ENCODE peak calls at places on chromosomes 1 and 21, in nine cellular contexts. L is astrocyte of the cerebellum; M is activated CD8-positive, alpha-beta T cell treated with anti-CD3 and anti-CD28 coated beads for 36 hours; Y is mammary epithelial cell; H is MCF 10A; Z is upper lobe of right lung; J is heart right ventricle; N is cardiac fibroblast; D is RWPE1. K is an unnamed sample.

GRCh38 chr21:34320006-34320405 is 43.8 kb upstream of the KCNE2 start:
- DNase-seq in N (no peak), Y (no peak), D (no peak), M (no peak), L (peak), H (no peak), J (no peak), Z (no peak), K (no peak)

GRCh38 chr1:14108356-14109275 is 408.6 kb downstream of the PRDM2 start:
- DNase-seq in D (no peak), J (no peak), M (no peak), Z (no peak), L (no peak), N (peak), Y (peak), H (peak), K (no peak)

GRCh38 chr1:32372149-32372756 is 9.9 kb downstream of the TSSK3 start:
- DNase-seq in N (no peak), H (no peak), D (no peak), Y (no peak), J (no peak), L (no peak), M (peak), Z (peak), K (no peak)

GRCh38 chr21:33732038-33732437 is 89.7 kb downstream of the ITSN1 start:
- DNase-seq in D (no peak), M (no peak), L (no peak), Z (no peak), N (no peak), Y (no peak), J (no peak), H (no peak), K (no peak)

GRCh38 chr1:234659538-234659937 is 49.6 kb upstream of the IRF2BP2 start:
- DNase-seq in L (no peak), D (peak), M (no peak), Z (no peak), Y (peak), N (peak), J (no peak), H (peak), K (peak)

GRCh38 chr1:32771561-32772280 is 45.4 kb downstream of the YARS1 start:
- DNase-seq in Z (peak), L (no peak), M (no peak), H (no peak), Y (no peak), J (no peak), D (no peak), N (no peak), K (no peak)

GRCh38 chr1:238675241-238675640 is 711.1 kb upstream of the CHRM3 start:
- DNase-seq in J (no peak), L (no peak), H (no peak), Y (no peak), M (no peak), D (no peak), N (no peak), Z (no peak), K (no peak)

GRCh38 chr1:28553229-28553930 is 495 bp downstream of the TRNAU1AP start:
- DNase-seq in L (no peak), H (peak), Y (peak), Z (peak), N (peak), D (peak), M (peak), J (peak), K (peak)

GRCh38 chr1:228150021-228150457 is 309 bp downstream of the GJC2 start:
- DNase-seq in Y (no peak), L (no peak), Z (peak), H (no peak), D (no peak), M (no peak), N (no peak), J (peak), K (no peak)

GRCh38 chr1:154994269-154994977 is 1.0 kb downstream of the LENEP start:
- DNase-seq in J (no peak), H (no peak), Y (no peak), N (no peak), M (no peak), L (no peak), D (no peak), Z (peak), K (no peak)

GRCh38 chr1:94980909-94981252 is 54.0 kb upstream of the CNN3 start:
- DNase-seq in Z (no peak), L (no peak), H (no peak), M (no peak), J (no peak), Y (no peak), D (no peak), N (no peak), K (no peak)

GRCh38 chr1:23483327-23484252 is at the start of gene ASAP3:
- DNase-seq in Z (peak), L (peak), N (peak), H (peak), M (peak), J (peak), D (no peak), Y (peak), K (peak)

GRCh38 chr1:201359873-201360210 is 17.6 kb downstream of the TNNT2 start:
- DNase-seq in N (no peak), J (no peak), H (no peak), D (no peak), L (no peak), M (no peak), Z (peak), Y (no peak), K (no peak)

GRCh38 chr1:248686815-248687214 is 15.8 kb downstream of the OR14I1 start:
- DNase-seq in M (peak), L (no peak), J (no peak), H (peak), D (no peak), Y (no peak), Z (no peak), N (no peak), K (no peak)
- TF ChIP-seq CTCF in M (peak), L (no peak), J (no peak), H (peak), D (no peak), Y (no peak), Z (peak), N (no peak), K (no peak)

GRCh38 chr1:22452401-22452963 is 831 bp downstream of the ZBTB40 start:
- DNase-seq in J (no peak), D (peak), M (peak), Z (no peak), Y (peak), N (peak), H (peak), L (no peak), K (peak)
- TF ChIP-seq CTCF in J (no peak), D (no peak), M (no peak), Z (no peak), Y (no peak), N (no peak), H (no peak), L (no peak), K (no peak)

GRCh38 chr1:18200136-18200717 is 92.6 kb downstream of the IGSF21 start:
- DNase-seq in M (no peak), H (no peak), Y (no peak), L (no peak), D (no peak), J (no peak), N (no peak), Z (no peak), K (no peak)

GRCh38 chr1:18197299-18197698 is 89.7 kb downstream of the IGSF21 start:
- DNase-seq in D (no peak), H (no peak), L (no peak), Y (no peak), M (no peak), J (no peak), N (no peak), Z (no peak), K (no peak)

GRCh38 chr1:18199462-18199861 is 91.9 kb downstream of the IGSF21 start:
- DNase-seq in M (no peak), H (no peak), N (no peak), Y (no peak), Z (no peak), L (no peak), D (no peak), J (no peak), K (no peak)

GRCh38 chr1:18200918-18201317 is 93.3 kb downstream of the IGSF21 start:
- DNase-seq in M (no peak), D (no peak), J (no peak), Y (no peak), H (no peak), N (no peak), Z (no peak), L (no peak), K (no peak)

GRCh38 chr1:18198240-18198639 is 90.6 kb downstream of the IGSF21 start:
- DNase-seq in J (no peak), L (no peak), D (no peak), N (no peak), Z (no peak), M (no peak), Y (no peak), H (no peak), K (no peak)
- TF ChIP-seq CTCF in J (no peak), L (no peak), D (no peak), N (no peak), Z (no peak), M (no peak), Y (no peak), H (no peak), K (no peak)

GRCh38 chr1:30353637-30354036 is 369.7 kb downstream of the MATN1 start:
- DNase-seq in L (no peak), N (no peak), D (peak), Y (no peak), H (peak), Z (no peak), J (no peak), M (no peak), K (no peak)
- TF ChIP-seq CTCF in L (peak), N (no peak), D (no peak), Y (peak), H (no peak), Z (peak), J (peak), M (no peak), K (peak)

GRCh38 chr1:53525595-53525994 is 66.4 kb downstream of the DMRTB1 start:
- DNase-seq in M (no peak), Y (no peak), N (no peak), D (no peak), H (no peak), Z (no peak), L (no peak), J (no peak), K (no peak)
- TF ChIP-seq CTCF in M (no peak), Y (no peak), N (no peak), D (no peak), H (no peak), Z (no peak), L (no peak), J (no peak), K (no peak)

GRCh38 chr1:204826970-204827369 is 43.7 kb upstream of the NFASC start:
- DNase-seq in H (peak), Z (no peak), J (no peak), N (peak), L (no peak), D (no peak), Y (no peak), M (peak), K (peak)

GRCh38 chr1:204830671-204831585 is 39.7 kb upstream of the NFASC start:
- DNase-seq in Y (no peak), J (no peak), Z (no peak), N (no peak), H (no peak), L (no peak), M (no peak), D (no peak), K (no peak)

GRCh38 chr1:204834329-204834728 is 36.3 kb upstream of the NFASC start:
- DNase-seq in D (no peak), J (no peak), Z (no peak), M (no peak), N (no peak), Y (no peak), H (no peak), L (no peak), K (no peak)

GRCh38 chr1:204829133-204829532 is 41.5 kb upstream of the NFASC start:
- DNase-seq in H (no peak), D (no peak), Y (no peak), N (no peak), Z (no peak), J (no peak), M (no peak), L (no peak), K (peak)

GRCh38 chr1:204828352-204828850 is 42.3 kb upstream of the NFASC start:
- DNase-seq in D (peak), H (no peak), N (peak), Y (peak), J (peak), M (peak), Z (peak), L (no peak), K (peak)
- TF ChIP-seq CTCF in D (no peak), H (no peak), N (no peak), Y (peak), J (no peak), M (no peak), Z (no peak), L (no peak), K (no peak)